ENCODE peak calls at places on chromosomes 13 and 19, in nine cellular contexts. I is RWPE2, R is lung, O is psoas muscle, W is fibroblast of lung, M is ovary, S is colonic mucosa, V is brain microvascular endothelial cell, F is heart right ventricle. B is an unnamed sample.

GRCh38 chr13:99985886-99986527 is 4.4 kb downstream of the ZIC2 start:
- DNase-seq in S (no peak), O (no peak), M (no peak), R (no peak), V (no peak), W (no peak), I (no peak), F (no peak), B (no peak)

GRCh38 chr19:22026687-22027086 is 15.9 kb upstream of the ZNF208 start:
- DNase-seq in R (no peak), O (no peak), W (no peak), V (no peak), F (no peak), M (no peak), I (no peak), S (no peak), B (no peak)

GRCh38 chr13:66700336-66700735 is 529.8 kb downstream of the PCDH9 start:
- DNase-seq in S (no peak), R (no peak), M (no peak), F (no peak), W (peak; percentile 65), I (no peak), O (no peak), V (no peak), B (no peak)

GRCh38 chr13:84393981-84394625 is 511.8 kb upstream of the SLITRK1 start:
- DNase-seq in R (no peak), W (no peak), V (no peak), O (no peak), M (no peak), S (no peak), I (no peak), F (no peak), B (no peak)

GRCh38 chr19:1063030-1063908 is 3.7 kb upstream of the ARHGAP45 start:
- DNase-seq in O (peak; percentile 70), F (no peak), M (no peak), W (no peak), R (no peak), S (peak; percentile 37), I (no peak), V (no peak), B (peak; percentile 79)

GRCh38 chr19:14250870-14251269 is 44.9 kb upstream of the ADGRL1 start:
- DNase-seq in O (no peak), R (no peak), S (no peak), M (no peak), I (no peak), W (no peak), V (no peak), F (no peak), B (no peak)

GRCh38 chr19:45668342-45668871 is 386 bp downstream of the GIPR start:
- DNase-seq in I (no peak), S (peak; percentile 42), W (no peak), O (no peak), V (no peak), F (no peak), R (no peak), M (no peak), B (no peak)

GRCh38 chr13:26629260-26629659 is 71.8 kb downstream of the WASF3 start:
- DNase-seq in R (no peak), W (no peak), S (no peak), I (no peak), F (no peak), O (peak; percentile 49), V (peak; percentile 5), M (no peak), B (no peak)

GRCh38 chr19:29812080-29812880 is 489 bp downstream of the CCNE1 start:
- DNase-seq in I (no peak), S (peak; percentile 33), F (peak; percentile 43), W (no peak), O (peak; percentile 49), V (no peak), M (no peak), R (no peak), B (peak; percentile 35)

GRCh38 chr13:49246850-49247721 is 639 bp upstream of the CDADC1 start:
- DNase-seq in V (no peak), S (no peak), O (no peak), W (no peak), R (no peak), M (no peak), F (no peak), I (no peak), B (no peak)

GRCh38 chr19:18229915-18230314 is 3.7 kb upstream of the PDE4C start:
- DNase-seq in M (no peak), W (no peak), V (no peak), R (no peak), F (no peak), O (no peak), I (no peak), S (no peak), B (no peak)
- H3K27me3 ChIP-seq in M (peaks cover 4% of the 10 kb centered on the region), W (peaks cover 11% of the 10 kb centered on the region), V (peaks cover 3% of the 10 kb centered on the region), R (no peaks in the 10 kb centered on the region), F (peaks cover 82% of the 10 kb centered on the region), O (no peaks in the 10 kb centered on the region), I (peaks cover 12% of the 10 kb centered on the region), S (peaks cover 24% of the 10 kb centered on the region), B (peaks cover 2% of the 10 kb centered on the region)

DNA sequence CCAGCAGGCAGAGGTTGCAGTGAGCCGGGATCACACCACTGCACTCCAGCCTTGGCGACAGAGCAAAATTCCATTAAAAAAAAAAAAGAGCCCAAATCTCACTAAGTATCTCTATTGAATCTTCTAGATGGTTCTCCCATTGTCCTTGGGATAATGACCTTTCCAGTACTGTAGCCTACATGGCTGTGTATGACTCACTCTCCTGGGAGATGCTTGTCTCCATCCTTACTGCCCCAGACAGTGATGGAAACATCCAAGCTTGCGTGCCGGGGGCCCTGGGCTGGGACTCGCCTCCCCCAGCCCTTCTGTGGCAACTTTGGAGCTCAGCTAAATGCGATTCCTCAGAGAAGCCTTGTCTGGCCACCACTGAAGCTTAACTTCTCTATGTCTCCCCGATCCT is 49.7 kb downstream of the NWD1 start:
- DNase-seq in O (no peak), I (no peak), F (no peak), R (no peak), W (no peak), M (no peak), S (no peak), V (no peak), B (no peak)
- TF ChIP-seq CTCF in O (no peak), I (no peak), F (no peak), R (no peak), W (no peak), M (no peak), S (no peak), V (no peak), B (no peak)

GRCh38 chr19:16849168-16849567 is 20.0 kb downstream of the SIN3B start:
- DNase-seq in W (no peak), M (no peak), V (no peak), O (no peak), I (no peak), S (peak; percentile 27), R (no peak), F (no peak), B (no peak)

GRCh38 chr19:16850133-16850532 is 20.9 kb downstream of the SIN3B start:
- DNase-seq in O (no peak), M (no peak), V (no peak), F (no peak), W (peak; percentile 60), R (no peak), I (no peak), S (no peak), B (no peak)

GRCh38 chr19:16851031-16851712 is 22.0 kb downstream of the SIN3B start:
- DNase-seq in F (no peak), I (no peak), W (peak; percentile 82), S (no peak), O (no peak), R (no peak), V (peak; percentile 49), M (no peak), B (no peak)

GRCh38 chr19:16856091-16856490 is 26.9 kb downstream of the SIN3B start:
- DNase-seq in M (no peak), F (no peak), V (no peak), W (no peak), O (no peak), S (no peak), R (no peak), I (no peak), B (no peak)

GRCh38 chr19:16853066-16853465 is 23.9 kb downstream of the SIN3B start:
- DNase-seq in I (no peak), W (no peak), F (no peak), M (no peak), O (no peak), R (no peak), S (no peak), V (no peak), B (no peak)
- H3K36me3 ChIP-seq in I (peaks cover 77% of the 10 kb centered on the region), W (peaks cover 17% of the 10 kb centered on the region), F (peaks cover 17% of the 10 kb centered on the region), M (no peaks in the 10 kb centered on the region), O (peaks cover 93% of the 10 kb centered on the region), R (peaks cover 49% of the 10 kb centered on the region), S (peaks cover 4% of the 10 kb centered on the region), V (peaks cover 60% of the 10 kb centered on the region), B (peaks cover 27% of the 10 kb centered on the region)

GRCh38 chr19:55070755-55071502 is 4.7 kb upstream of the EPS8L1 start:
- DNase-seq in F (no peak), V (peak; percentile 39), R (peak; percentile 58), I (peak; percentile 89), M (no peak), S (peak; percentile 94), W (peak; percentile 77), O (no peak), B (no peak)

GRCh38 chr19:55067869-55068268 is 4.9 kb upstream of the RDH13 start:
- DNase-seq in S (no peak), F (no peak), O (no peak), I (no peak), W (no peak), R (no peak), M (no peak), V (no peak), B (no peak)

GRCh38 chr19:55069137-55069858 is 6.3 kb upstream of the RDH13 start:
- DNase-seq in V (no peak), W (peak; percentile 13), S (peak; percentile 86), R (peak; percentile 63), F (no peak), O (peak; percentile 56), M (no peak), I (no peak), B (no peak)

GRCh38 chr19:55068803-55069136 is 5.8 kb upstream of the RDH13 start:
- DNase-seq in R (no peak), V (no peak), O (no peak), M (no peak), S (no peak), W (no peak), I (no peak), F (no peak), B (no peak)

DNA sequence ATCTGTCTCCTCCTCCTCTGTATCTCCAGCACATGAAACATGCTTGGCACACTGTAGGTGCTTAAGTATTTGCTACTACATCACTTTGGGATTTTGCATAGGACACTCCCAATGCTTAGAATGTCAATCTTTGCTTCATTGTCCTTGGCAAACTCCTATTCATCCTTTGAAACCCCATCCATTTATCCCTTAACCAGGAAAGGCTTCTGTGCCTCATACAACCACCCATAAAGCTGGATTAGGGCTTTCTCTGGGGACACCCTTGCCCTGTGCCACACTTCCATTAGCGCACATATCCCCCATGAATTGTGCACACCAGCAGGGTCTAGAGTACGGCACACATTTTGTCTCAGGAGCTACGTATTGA is 5.8 kb upstream of the EPS8L1 start:
- DNase-seq in I (no peak), O (no peak), V (no peak), M (no peak), R (no peak), S (no peak), W (no peak), F (no peak), B (no peak)
- H3K27me3 ChIP-seq in I (peaks cover 14% of the 10 kb centered on the region), O (no peaks in the 10 kb centered on the region), V (peaks cover 23% of the 10 kb centered on the region), M (no peaks in the 10 kb centered on the region), R (no peaks in the 10 kb centered on the region), S (peaks cover 9% of the 10 kb centered on the region), W (peaks cover 17% of the 10 kb centered on the region), F (peaks cover 38% of the 10 kb centered on the region), B (no peaks in the 10 kb centered on the region)

B was measured in GM06990.